ENCODE peak calls at places on chromosomes 16 and 17, in nine cellular contexts. U is epithelial cell of proximal tubule, D is A549, J is ELR, Z is C1 segment of cervical spinal cord, F is H1, K is IMR-90, M is thoracic aorta, E is bronchial epithelial cell. N is an unnamed sample.

GRCh38 chr17:55845385-55845784 is 94.5 kb downstream of the PCTP start:
- DNase-seq in M (peak), Z (no peak), J (peak), E (no peak), F (peak), K (peak), D (peak), U (no peak), N (no peak)

GRCh38 chr16:66858740-66859396 is 14.7 kb downstream of the CA7 start:
- DNase-seq in D (peak), Z (peak), F (no peak), K (peak), J (peak), E (peak), M (no peak), U (no peak), N (no peak)

GRCh38 chr16:88783391-88784073 is 1.5 kb downstream of the PIEZO1 start:
- DNase-seq in F (no peak), D (no peak), K (peak), Z (peak), M (no peak), U (no peak), E (peak), J (peak), N (no peak)

GRCh38 chr17:37791434-37791833 is 46.6 kb upstream of the HNF1B start:
- DNase-seq in F (no peak), J (peak), D (peak), Z (no peak), U (peak), E (peak), M (no peak), K (peak), N (no peak)

GRCh38 chr16:9159839-9160550 is 68.6 kb downstream of the HAPSTR1 start:
- DNase-seq in Z (peak), D (peak), F (peak), K (peak), E (peak), J (peak), U (no peak), M (no peak), N (no peak)

GRCh38 chr17:20284018-20284417 is 183.3 kb downstream of the LGALS9B start:
- DNase-seq in Z (no peak), U (no peak), D (no peak), J (no peak), E (no peak), K (peak), M (no peak), F (no peak), N (no peak)

GRCh38 chr16:80936410-80936809 is 70.3 kb downstream of the CMC2 start:
- DNase-seq in F (peak), K (peak), E (peak), J (peak), D (no peak), M (no peak), Z (no peak), U (no peak), N (no peak)

GRCh38 chr17:63649813-63650212 is 27.6 kb downstream of the MAP3K3 start:
- DNase-seq in F (no peak), D (no peak), Z (no peak), M (no peak), E (no peak), J (no peak), U (no peak), K (no peak), N (no peak)

GRCh38 chr17:27920569-27920968 is 27.4 kb upstream of the LYRM9 start:
- DNase-seq in Z (no peak), M (no peak), D (no peak), F (no peak), U (no peak), K (no peak), J (no peak), E (no peak), N (no peak)

GRCh38 chr17:64779344-64780095 is 117.4 kb upstream of the SMURF2 start:
- DNase-seq in D (no peak), J (no peak), U (no peak), M (no peak), Z (no peak), K (no peak), E (peak), F (peak), N (no peak)

GRCh38 chr17:70084476-70084875 is 9.5 kb downstream of the KCNJ16 start:
- DNase-seq in J (peak), M (no peak), F (no peak), E (no peak), Z (no peak), D (no peak), U (no peak), K (peak), N (no peak)

GRCh38 chr17:40330850-40331470 is 22.0 kb downstream of the RARA start:
- DNase-seq in U (no peak), E (no peak), Z (no peak), F (no peak), M (no peak), J (no peak), D (no peak), K (no peak), N (no peak)

GRCh38 chr16:67170168-67170947 is at the start of gene NOL3:
- DNase-seq in M (peak), Z (peak), E (peak), D (peak), F (peak), J (peak), K (peak), U (no peak), N (no peak)

GRCh38 chr17:56031636-56032035 is 121.6 kb upstream of the ANKFN1 start:
- DNase-seq in J (no peak), F (no peak), K (no peak), Z (no peak), M (no peak), U (no peak), D (no peak), E (no peak), N (no peak)

GRCh38 chr16:86584071-86584685 is 5.8 kb downstream of the FOXL1 start:
- DNase-seq in F (no peak), K (no peak), J (peak), E (no peak), Z (no peak), U (no peak), M (no peak), D (no peak), N (no peak)

GRCh38 chr17:17080781-17081180 is 38.5 kb downstream of the MPRIP start:
- DNase-seq in M (no peak), E (no peak), Z (no peak), U (no peak), D (no peak), F (no peak), K (no peak), J (no peak), N (no peak)

GRCh38 chr17:79740413-79740812 is 9.7 kb downstream of the ENPP7 start:
- DNase-seq in Z (no peak), M (no peak), F (no peak), D (no peak), K (no peak), U (no peak), E (no peak), J (no peak), N (no peak)

GRCh38 chr17:28177351-28177750 is 134.9 kb downstream of the NLK start:
- DNase-seq in E (no peak), U (no peak), D (no peak), J (no peak), M (no peak), Z (no peak), F (no peak), K (peak), N (no peak)

GRCh38 chr17:8674344-8675305 is 44.1 kb upstream of the MYH10 start:
- DNase-seq in M (peak), J (no peak), E (no peak), K (peak), U (no peak), D (no peak), F (no peak), Z (no peak), N (no peak)

GRCh38 chr17:258045-258734 is 76.7 kb upstream of the DOC2B start:
- DNase-seq in F (peak), E (no peak), M (no peak), K (no peak), J (no peak), D (no peak), Z (no peak), U (no peak), N (no peak)

GRCh38 chr16:19175492-19176262 is 7.6 kb downstream of the SYT17 start:
- DNase-seq in F (no peak), D (no peak), J (no peak), U (no peak), Z (no peak), K (no peak), M (no peak), E (no peak), N (no peak)

GRCh38 chr16:80656731-80657150 is 115.9 kb downstream of the DYNLRB2 start:
- DNase-seq in F (no peak), J (no peak), M (no peak), Z (no peak), E (no peak), D (no peak), U (no peak), K (no peak), N (peak)

GRCh38 chr17:68693466-68693865 is 92.3 kb upstream of the FAM20A start:
- DNase-seq in Z (no peak), D (no peak), J (no peak), F (no peak), M (no peak), E (no peak), K (no peak), U (no peak), N (no peak)

GRCh38 chr16:278863-279366 is 1.5 kb upstream of the ARHGDIG start:
- DNase-seq in K (peak), D (no peak), J (peak), M (no peak), U (no peak), E (peak), Z (no peak), F (no peak), N (peak)